ENCODE peak calls at places on chromosomes 6 and 20, in eight cellular contexts. W is heart left ventricle; D is adrenal gland; K is GM23248; G is IMR-90; E is CD8-positive, alpha-beta T cell; A is effector memory CD4-positive, alpha-beta T cell; Z is fibroblast of lung. N is an unnamed sample.

GRCh38 chr20:50260480-50261221 is 70.0 kb downstream of the CEBPB start:
- DNase-seq in W (no peak), D (no peak), K (peak; percentile 29), G (no peak), E (no peak), A (no peak), Z (no peak), N (peak; percentile 71)

GRCh38 chr6:157240059-157240959 is 83.0 kb downstream of the TMEM242 start:
- DNase-seq in W (no peak), D (no peak), K (peak; percentile 93), G (peak; percentile 41), E (no peak), A (no peak), Z (peak; percentile 71), N (no peak)

GRCh38 chr20:62924567-62925419 is 1.5 kb downstream of the DIDO1 start:
- DNase-seq in W (no peak), D (peak; percentile 49), K (peak; percentile 77), G (peak; percentile 34), E (peak; percentile 12), A (no peak), Z (peak; percentile 55), N (peak; percentile 38)

GRCh38 chr6:99241905-99242534 is 107.5 kb downstream of the FAXC start:
- DNase-seq in W (no peak), D (no peak), K (peak; percentile 47), G (peak; percentile 40), E (no peak), A (no peak), Z (peak; percentile 30), N (no peak)

GRCh38 chr6:144346719-144347446 is 61.7 kb downstream of the UTRN start:
- DNase-seq in W (no peak), D (peak; percentile 64), K (peak; percentile 93), G (peak; percentile 84), E (no peak), A (no peak), Z (peak; percentile 87), N (no peak)

GRCh38 chr6:105675715-105676397 is 273.0 kb upstream of the PREP start:
- DNase-seq in W (no peak), D (no peak), K (peak; percentile 95), G (peak; percentile 91), E (no peak), A (no peak), Z (peak; percentile 97), N (no peak)

GRCh38 chr20:4112490-4113420 is 97.4 kb upstream of the RNF24 start:
- DNase-seq in W (no peak), D (peak; percentile 72), K (peak; percentile 58), G (peak; percentile 58), E (no peak), A (no peak), Z (peak; percentile 71), N (peak; percentile 57)

GRCh38 chr20:4617484-4617883 is 104.2 kb upstream of the PRND start:
- DNase-seq in W (no peak), D (no peak), K (no peak), G (no peak), E (no peak), A (no peak), Z (no peak), N (no peak)

GRCh38 chr6:28980797-28981390 is 24.2 kb downstream of the ZNF311 start:
- DNase-seq in W (no peak), D (peak; percentile 68), K (peak; percentile 90), G (peak; percentile 77), E (no peak), A (peak; percentile 36), Z (peak; percentile 79), N (no peak)

GRCh38 chr6:25601797-25602679 is 50.0 kb upstream of the SCGN start:
- DNase-seq in W (no peak), D (no peak), K (peak; percentile 77), G (peak; percentile 67), E (no peak), A (no peak), Z (peak; percentile 48), N (no peak)

GRCh38 chr6:132190815-132191175 is 210.5 kb downstream of the MOXD1 start:
- DNase-seq in W (no peak), D (no peak), K (peak; percentile 85), G (peak; percentile 65), E (no peak), A (no peak), Z (peak; percentile 86), N (no peak)

GRCh38 chr20:31587545-31588389 is 17.3 kb upstream of the ID1 start:
- DNase-seq in W (peak; percentile 83), D (no peak), K (peak; percentile 92), G (no peak), E (no peak), A (no peak), Z (peak; percentile 43), N (peak; percentile 65)

GRCh38 chr20:49872056-49872455 is 43.3 kb downstream of the SPATA2 start:
- DNase-seq in W (no peak), D (no peak), K (no peak), G (no peak), E (no peak), A (no peak), Z (no peak), N (no peak)

GRCh38 chr6:119544325-119545150 is 195.0 kb upstream of the MAN1A1 start:
- DNase-seq in W (no peak), D (no peak), K (no peak), G (peak; percentile 44), E (no peak), A (no peak), Z (no peak), N (no peak)

GRCh38 chr20:23776067-23776771 is 25.5 kb upstream of the CST1 start:
- DNase-seq in W (no peak), D (no peak), K (no peak), G (no peak), E (no peak), A (no peak), Z (no peak), N (no peak)
- H3K4me3 ChIP-seq in W (no peak overlapping the region), D (no peak overlapping the region), K (no peak overlapping the region), G (no peak overlapping the region), E (no peak overlapping the region), A (no peak overlapping the region), Z (no peak overlapping the region), N (no peak overlapping the region)

GRCh38 chr6:36116066-36116465 is 14.2 kb upstream of the MAPK13 start:
- DNase-seq in W (no peak), D (no peak), K (no peak), G (no peak), E (no peak), A (no peak), Z (no peak), N (no peak)

GRCh38 chr6:36117639-36118549 is 12.4 kb upstream of the MAPK13 start:
- DNase-seq in W (no peak), D (no peak), K (no peak), G (no peak), E (no peak), A (no peak), Z (no peak), N (no peak)

GRCh38 chr6:36115412-36115811 is 14.9 kb upstream of the MAPK13 start:
- DNase-seq in W (no peak), D (no peak), K (no peak), G (no peak), E (no peak), A (no peak), Z (no peak), N (no peak)

GRCh38 chr6:36116943-36117342 is 13.4 kb upstream of the MAPK13 start:
- DNase-seq in W (no peak), D (no peak), K (no peak), G (no peak), E (no peak), A (no peak), Z (no peak), N (no peak)

DNA sequence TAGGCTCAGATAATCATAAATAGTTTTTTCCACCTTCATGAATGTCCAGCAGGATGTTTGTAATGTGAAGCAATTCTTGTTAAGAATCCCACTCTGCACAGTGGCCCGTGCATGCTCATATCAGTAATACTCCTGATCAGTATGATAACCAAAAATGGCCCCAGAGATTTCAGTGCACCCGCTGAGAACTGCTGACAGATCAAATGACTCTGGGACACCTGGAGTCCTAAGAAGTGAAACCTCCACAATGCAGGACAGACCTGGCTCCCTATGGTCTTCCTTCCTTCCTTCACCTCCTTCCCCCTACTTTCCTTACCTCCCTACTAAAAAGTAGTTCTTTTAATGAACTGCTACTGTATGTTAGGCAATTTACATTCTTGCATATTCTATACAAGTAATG is 13.8 kb upstream of the MAPK13 start:
- DNase-seq in W (no peak), D (no peak), K (no peak), G (no peak), E (no peak), A (no peak), Z (no peak), N (no peak)
- H3K4me1 ChIP-seq in W (peaks cover 65% of the 10 kb centered on the region), D (peaks cover 2% of the 10 kb centered on the region), K (peaks cover 7% of the 10 kb centered on the region), G (peaks cover 6% of the 10 kb centered on the region), E (peaks cover 89% of the 10 kb centered on the region), A (peaks cover 64% of the 10 kb centered on the region), Z (peaks cover 4% of the 10 kb centered on the region), N (peaks cover 26% of the 10 kb centered on the region)

GRCh38 chr6:5453531-5453930 is 192.2 kb downstream of the FARS2 start:
- DNase-seq in W (no peak), D (peak; percentile 42), K (no peak), G (no peak), E (no peak), A (no peak), Z (no peak), N (no peak)

GRCh38 chr6:5457036-5457435 is 195.7 kb downstream of the FARS2 start:
- DNase-seq in W (no peak), D (no peak), K (peak; percentile 80), G (peak; percentile 18), E (no peak), A (no peak), Z (peak; percentile 63), N (no peak)

GRCh38 chr6:5461365-5461764 is 200.1 kb downstream of the FARS2 start:
- DNase-seq in W (no peak), D (no peak), K (no peak), G (no peak), E (no peak), A (no peak), Z (no peak), N (no peak)

GRCh38 chr6:5459346-5459745 is 198.0 kb downstream of the FARS2 start:
- DNase-seq in W (no peak), D (no peak), K (no peak), G (no peak), E (no peak), A (no peak), Z (no peak), N (no peak)

DNA sequence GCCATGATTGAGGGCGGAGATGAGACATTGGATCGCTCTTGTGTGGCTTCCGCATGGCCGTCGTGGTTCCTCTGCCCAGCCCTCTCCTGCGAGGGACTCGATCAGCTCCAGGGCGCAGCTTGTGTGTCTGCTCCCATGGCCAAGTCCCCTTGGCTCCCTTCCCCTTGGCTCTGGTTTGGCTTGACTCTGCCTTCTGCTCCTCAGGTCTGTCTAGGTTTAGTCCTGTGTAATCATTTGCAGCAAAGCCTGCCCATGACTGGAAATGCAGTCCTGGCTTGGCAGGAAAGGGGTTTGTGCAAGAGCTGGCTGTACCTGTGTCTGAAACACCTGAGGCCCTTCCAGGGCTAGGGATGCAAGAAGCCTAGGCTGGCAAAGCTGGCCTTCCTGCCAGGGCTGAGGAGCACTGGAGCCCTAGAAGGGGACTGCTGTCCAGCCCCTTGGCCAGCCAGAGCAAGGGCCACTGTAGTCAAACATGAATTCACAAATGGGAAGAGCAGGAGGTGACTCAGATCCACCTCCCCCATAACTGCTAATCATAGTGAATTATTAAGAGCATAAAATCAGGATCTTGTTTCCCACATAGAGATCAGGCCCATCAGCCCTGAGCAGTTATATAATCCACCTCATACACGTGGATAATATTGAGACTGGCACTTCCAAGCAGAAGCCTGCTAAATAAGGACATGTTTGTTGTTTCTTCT is 196.8 kb downstream of the FARS2 start:
- DNase-seq in W (no peak), D (no peak), K (peak; percentile 39), G (no peak), E (no peak), A (no peak), Z (no peak), N (peak; percentile 76)
- H3K4me3 ChIP-seq in W (no peak overlapping the region), D (no peak overlapping the region), K (no peak overlapping the region), G (no peak overlapping the region), E (no peak overlapping the region), A (no peak overlapping the region), Z (no peak overlapping the region), N (no peak overlapping the region)

GRCh38 chr6:17474289-17474688 is 80.9 kb downstream of the CAP2 start:
- DNase-seq in W (no peak), D (no peak), K (no peak), G (no peak), E (no peak), A (no peak), Z (no peak), N (no peak)
- H3K4me1 ChIP-seq in W (no peaks in the 10 kb centered on the region), D (peaks cover 3% of the 10 kb centered on the region), K (peaks cover 31% of the 10 kb centered on the region), G (peaks cover 11% of the 10 kb centered on the region), E (no peaks in the 10 kb centered on the region), A (no peaks in the 10 kb centered on the region), Z (no peaks in the 10 kb centered on the region), N (peaks cover 14% of the 10 kb centered on the region)

N was measured in lower lobe of right lung.